ENCODE peak calls at places on chromosomes 3 and 15, in nine cellular contexts. One of them, this sample, is unnamed.

GRCh38 chr15:71607383-71607782 is 203.0 kb upstream of the NR2E3 start:
- DNase-seq in heart left ventricle: no peak
- DNase-seq in IMR-90: no peak
- DNase-seq in aorta: no peak
- DNase-seq in CD4-positive, alpha-beta T cell: no peak
- DNase-seq in SK-N-SH: no peak
- DNase-seq in naive thymus-derived CD4-positive, alpha-beta T cell: no peak
- DNase-seq in Karpas-422: peak; percentile 27
- DNase-seq in A549: no peak
- DNase-seq in this sample: no peak

GRCh38 chr3:197372076-197372661 is 73.8 kb upstream of the DLG1 start:
- DNase-seq in heart left ventricle: no peak
- DNase-seq in IMR-90: peak; percentile 87
- DNase-seq in aorta: no peak
- DNase-seq in CD4-positive, alpha-beta T cell: no peak
- DNase-seq in SK-N-SH: no peak
- DNase-seq in naive thymus-derived CD4-positive, alpha-beta T cell: no peak
- DNase-seq in Karpas-422: no peak
- DNase-seq in A549: peak; percentile 65
- DNase-seq in this sample: peak; percentile 76

GRCh38 chr3:178308696-178309278 is 227.4 kb upstream of the KCNMB2 start:
- DNase-seq in heart left ventricle: no peak
- DNase-seq in IMR-90: no peak
- DNase-seq in aorta: no peak
- DNase-seq in CD4-positive, alpha-beta T cell: no peak
- DNase-seq in SK-N-SH: no peak
- DNase-seq in naive thymus-derived CD4-positive, alpha-beta T cell: no peak
- DNase-seq in Karpas-422: no peak
- DNase-seq in A549: no peak
- DNase-seq in this sample: no peak

GRCh38 chr3:27289769-27290413 is 79.3 kb downstream of the NEK10 start:
- DNase-seq in heart left ventricle: no peak
- DNase-seq in IMR-90: peak; percentile 56
- DNase-seq in aorta: no peak
- DNase-seq in CD4-positive, alpha-beta T cell: no peak
- DNase-seq in SK-N-SH: no peak
- DNase-seq in naive thymus-derived CD4-positive, alpha-beta T cell: no peak
- DNase-seq in Karpas-422: no peak
- DNase-seq in A549: no peak
- DNase-seq in this sample: no peak

GRCh38 chr3:150150633-150151032 is 179.9 kb upstream of the PFN2 start:
- DNase-seq in heart left ventricle: no peak
- DNase-seq in IMR-90: peak; percentile 47
- DNase-seq in aorta: no peak
- DNase-seq in CD4-positive, alpha-beta T cell: no peak
- DNase-seq in SK-N-SH: no peak
- DNase-seq in naive thymus-derived CD4-positive, alpha-beta T cell: no peak
- DNase-seq in Karpas-422: no peak
- DNase-seq in A549: no peak
- DNase-seq in this sample: no peak

GRCh38 chr3:45553469-45553974 is 41.0 kb upstream of the LIMD1 start:
- DNase-seq in heart left ventricle: peak; percentile 78
- DNase-seq in IMR-90: peak; percentile 83
- DNase-seq in aorta: no peak
- DNase-seq in CD4-positive, alpha-beta T cell: no peak
- DNase-seq in SK-N-SH: peak; percentile 63
- DNase-seq in naive thymus-derived CD4-positive, alpha-beta T cell: no peak
- DNase-seq in Karpas-422: no peak
- DNase-seq in A549: no peak
- DNase-seq in this sample: no peak

GRCh38 chr3:137692803-137693431 is 71.2 kb upstream of the SOX14 start:
- DNase-seq in heart left ventricle: no peak
- DNase-seq in IMR-90: no peak
- DNase-seq in aorta: no peak
- DNase-seq in CD4-positive, alpha-beta T cell: no peak
- DNase-seq in SK-N-SH: peak; percentile 38
- DNase-seq in naive thymus-derived CD4-positive, alpha-beta T cell: no peak
- DNase-seq in Karpas-422: peak; percentile 76
- DNase-seq in A549: peak; percentile 24
- DNase-seq in this sample: no peak

GRCh38 chr15:56058986-56059385 is 65.6 kb upstream of the NEDD4 start:
- DNase-seq in heart left ventricle: no peak
- DNase-seq in IMR-90: no peak
- DNase-seq in aorta: no peak
- DNase-seq in CD4-positive, alpha-beta T cell: no peak
- DNase-seq in SK-N-SH: no peak
- DNase-seq in naive thymus-derived CD4-positive, alpha-beta T cell: no peak
- DNase-seq in Karpas-422: peak; percentile 28
- DNase-seq in A549: no peak
- DNase-seq in this sample: no peak

GRCh38 chr3:182999767-183000166 is 19.4 kb upstream of the DCUN1D1 start:
- DNase-seq in heart left ventricle: no peak
- DNase-seq in IMR-90: no peak
- DNase-seq in aorta: no peak
- DNase-seq in CD4-positive, alpha-beta T cell: no peak
- DNase-seq in SK-N-SH: no peak
- DNase-seq in naive thymus-derived CD4-positive, alpha-beta T cell: no peak
- DNase-seq in Karpas-422: no peak
- DNase-seq in A549: no peak
- DNase-seq in this sample: no peak

GRCh38 chr15:68310178-68310810 is 32.7 kb downstream of the FEM1B start:
- DNase-seq in heart left ventricle: peak; percentile 61
- DNase-seq in IMR-90: no peak
- DNase-seq in aorta: peak; percentile 55
- DNase-seq in CD4-positive, alpha-beta T cell: no peak
- DNase-seq in SK-N-SH: peak; percentile 21
- DNase-seq in naive thymus-derived CD4-positive, alpha-beta T cell: no peak
- DNase-seq in Karpas-422: no peak
- DNase-seq in A549: no peak
- DNase-seq in this sample: no peak

GRCh38 chr15:78708713-78709112 is 67.7 kb upstream of the CHRNB4 start:
- DNase-seq in heart left ventricle: no peak
- DNase-seq in IMR-90: no peak
- DNase-seq in aorta: no peak
- DNase-seq in CD4-positive, alpha-beta T cell: no peak
- DNase-seq in SK-N-SH: peak; percentile 24
- DNase-seq in naive thymus-derived CD4-positive, alpha-beta T cell: no peak
- DNase-seq in Karpas-422: no peak
- DNase-seq in A549: no peak
- DNase-seq in this sample: no peak

GRCh38 chr3:95356764-95357501 is 1294.1 kb downstream of the NSUN3 start:
- DNase-seq in heart left ventricle: no peak
- DNase-seq in IMR-90: no peak
- DNase-seq in aorta: no peak
- DNase-seq in CD4-positive, alpha-beta T cell: no peak
- DNase-seq in SK-N-SH: no peak
- DNase-seq in naive thymus-derived CD4-positive, alpha-beta T cell: no peak
- DNase-seq in Karpas-422: no peak
- DNase-seq in A549: no peak
- DNase-seq in this sample: no peak
- H3K27ac ChIP-seq in heart left ventricle: no peak overlapping the region
- H3K27ac ChIP-seq in IMR-90: no peak overlapping the region
- H3K27ac ChIP-seq in aorta: no peak overlapping the region
- H3K27ac ChIP-seq in CD4-positive, alpha-beta T cell: no peak overlapping the region
- H3K27ac ChIP-seq in SK-N-SH: no peak overlapping the region
- H3K27ac ChIP-seq in naive thymus-derived CD4-positive, alpha-beta T cell: no peak overlapping the region
- H3K27ac ChIP-seq in Karpas-422: no peak overlapping the region
- H3K27ac ChIP-seq in A549: no peak overlapping the region
- H3K27ac ChIP-seq in this sample: no peak overlapping the region

DNA sequence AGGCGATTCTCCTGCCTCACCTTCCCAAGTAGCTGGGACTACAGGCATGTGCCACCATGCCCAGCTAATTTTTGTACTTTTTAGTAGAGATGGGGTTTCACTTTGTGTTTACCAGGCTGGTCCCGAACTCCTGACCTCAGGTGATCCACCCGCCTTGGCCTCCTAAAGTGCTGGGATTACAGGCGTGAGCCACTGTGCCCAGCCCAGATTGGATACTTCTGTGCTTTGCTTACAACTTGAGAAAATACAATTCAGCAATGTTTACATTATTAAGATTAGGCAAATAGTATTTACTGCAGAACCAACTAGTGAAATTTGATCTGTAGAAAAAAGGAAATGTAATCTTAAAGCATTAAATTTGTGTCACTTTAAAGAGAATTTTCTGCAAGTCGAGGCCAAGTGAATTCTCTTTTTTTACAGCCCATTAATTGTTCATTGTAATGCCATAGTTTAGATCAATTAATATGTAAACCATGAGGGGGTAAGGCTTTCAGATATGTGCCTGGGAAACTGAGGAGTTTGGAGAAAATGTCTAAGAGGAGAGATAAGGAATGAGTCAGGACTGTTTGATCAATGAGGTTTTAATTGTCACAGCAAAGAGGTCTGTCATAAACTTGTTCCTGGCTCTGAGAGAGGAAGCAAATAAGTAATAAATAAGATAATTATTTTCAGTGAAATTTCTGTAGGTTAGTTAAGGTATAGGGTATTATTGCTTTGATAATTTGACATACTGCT is 15.3 kb downstream of the PYDC2 start:
- DNase-seq in heart left ventricle: no peak
- DNase-seq in IMR-90: no peak
- DNase-seq in aorta: no peak
- DNase-seq in CD4-positive, alpha-beta T cell: no peak
- DNase-seq in SK-N-SH: no peak
- DNase-seq in naive thymus-derived CD4-positive, alpha-beta T cell: no peak
- DNase-seq in Karpas-422: no peak
- DNase-seq in A549: no peak
- DNase-seq in this sample: no peak
- H3K27ac ChIP-seq in heart left ventricle: no peak overlapping the region
- H3K27ac ChIP-seq in IMR-90: no peak overlapping the region
- H3K27ac ChIP-seq in aorta: no peak overlapping the region
- H3K27ac ChIP-seq in CD4-positive, alpha-beta T cell: no peak overlapping the region
- H3K27ac ChIP-seq in SK-N-SH: no peak overlapping the region
- H3K27ac ChIP-seq in naive thymus-derived CD4-positive, alpha-beta T cell: no peak overlapping the region
- H3K27ac ChIP-seq in Karpas-422: no peak overlapping the region
- H3K27ac ChIP-seq in A549: no peak overlapping the region
- H3K27ac ChIP-seq in this sample: no peak overlapping the region

GRCh38 chr15:31010036-31010435 is 18.6 kb upstream of the MTMR10 start:
- DNase-seq in heart left ventricle: no peak
- DNase-seq in IMR-90: no peak
- DNase-seq in aorta: no peak
- DNase-seq in CD4-positive, alpha-beta T cell: no peak
- DNase-seq in SK-N-SH: no peak
- DNase-seq in naive thymus-derived CD4-positive, alpha-beta T cell: no peak
- DNase-seq in Karpas-422: no peak
- DNase-seq in A549: no peak
- DNase-seq in this sample: no peak

GRCh38 chr15:31001702-31002101 is 10.3 kb upstream of the MTMR10 start:
- DNase-seq in heart left ventricle: no peak
- DNase-seq in IMR-90: no peak
- DNase-seq in aorta: no peak
- DNase-seq in CD4-positive, alpha-beta T cell: no peak
- DNase-seq in SK-N-SH: no peak
- DNase-seq in naive thymus-derived CD4-positive, alpha-beta T cell: no peak
- DNase-seq in Karpas-422: no peak
- DNase-seq in A549: no peak
- DNase-seq in this sample: no peak

GRCh38 chr15:30999729-31000128 is 8.3 kb upstream of the MTMR10 start:
- DNase-seq in heart left ventricle: no peak
- DNase-seq in IMR-90: no peak
- DNase-seq in aorta: no peak
- DNase-seq in CD4-positive, alpha-beta T cell: no peak
- DNase-seq in SK-N-SH: no peak
- DNase-seq in naive thymus-derived CD4-positive, alpha-beta T cell: no peak
- DNase-seq in Karpas-422: no peak
- DNase-seq in A549: no peak
- DNase-seq in this sample: no peak

GRCh38 chr15:31005660-31006059 is 14.2 kb upstream of the MTMR10 start:
- DNase-seq in heart left ventricle: no peak
- DNase-seq in IMR-90: no peak
- DNase-seq in aorta: no peak
- DNase-seq in CD4-positive, alpha-beta T cell: no peak
- DNase-seq in SK-N-SH: no peak
- DNase-seq in naive thymus-derived CD4-positive, alpha-beta T cell: no peak
- DNase-seq in Karpas-422: no peak
- DNase-seq in A549: no peak
- DNase-seq in this sample: no peak

GRCh38 chr15:31004220-31004733 is 12.8 kb upstream of the MTMR10 start:
- DNase-seq in heart left ventricle: peak; percentile 55
- DNase-seq in IMR-90: no peak
- DNase-seq in aorta: no peak
- DNase-seq in CD4-positive, alpha-beta T cell: no peak
- DNase-seq in SK-N-SH: no peak
- DNase-seq in naive thymus-derived CD4-positive, alpha-beta T cell: no peak
- DNase-seq in Karpas-422: peak; percentile 63
- DNase-seq in A549: no peak
- DNase-seq in this sample: peak; percentile 10
- H3K27ac ChIP-seq in heart left ventricle: peak overlapping the region; percentile 55
- H3K27ac ChIP-seq in IMR-90: no peak overlapping the region
- H3K27ac ChIP-seq in aorta: no peak overlapping the region
- H3K27ac ChIP-seq in CD4-positive, alpha-beta T cell: no peak overlapping the region
- H3K27ac ChIP-seq in SK-N-SH: no peak overlapping the region
- H3K27ac ChIP-seq in naive thymus-derived CD4-positive, alpha-beta T cell: no peak overlapping the region
- H3K27ac ChIP-seq in Karpas-422: no peak overlapping the region
- H3K27ac ChIP-seq in A549: no peak overlapping the region
- H3K27ac ChIP-seq in this sample: no peak overlapping the region

DNA sequence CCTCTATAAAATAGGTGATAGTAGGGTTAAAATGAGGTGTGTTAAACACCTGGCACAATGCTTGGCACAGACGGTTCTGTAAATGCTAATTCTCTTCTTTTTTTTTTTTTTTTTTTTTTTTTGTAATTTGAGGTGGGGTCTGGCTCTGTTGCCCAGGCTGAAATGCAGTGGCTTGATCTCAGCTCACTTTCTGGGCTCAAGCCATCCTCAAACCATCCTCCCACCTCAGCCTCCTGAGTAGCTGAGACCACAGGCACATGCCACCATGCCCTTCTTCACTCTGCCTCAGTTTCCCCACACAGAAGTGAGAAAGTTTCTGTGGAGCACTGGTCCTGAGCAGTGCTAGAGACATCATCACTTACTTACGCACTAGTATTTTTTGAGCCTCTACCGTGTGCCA is 57.4 kb downstream of the SLC6A6 start:
- DNase-seq in heart left ventricle: peak; percentile 3
- DNase-seq in IMR-90: no peak
- DNase-seq in aorta: no peak
- DNase-seq in CD4-positive, alpha-beta T cell: no peak
- DNase-seq in SK-N-SH: no peak
- DNase-seq in naive thymus-derived CD4-positive, alpha-beta T cell: no peak
- DNase-seq in Karpas-422: no peak
- DNase-seq in A549: no peak
- DNase-seq in this sample: no peak
- H3K27ac ChIP-seq in heart left ventricle: no peak overlapping the region
- H3K27ac ChIP-seq in IMR-90: no peak overlapping the region
- H3K27ac ChIP-seq in aorta: no peak overlapping the region
- H3K27ac ChIP-seq in CD4-positive, alpha-beta T cell: no peak overlapping the region
- H3K27ac ChIP-seq in SK-N-SH: no peak overlapping the region
- H3K27ac ChIP-seq in naive thymus-derived CD4-positive, alpha-beta T cell: no peak overlapping the region
- H3K27ac ChIP-seq in Karpas-422: no peak overlapping the region
- H3K27ac ChIP-seq in A549: no peak overlapping the region
- H3K27ac ChIP-seq in this sample: no peak overlapping the region

GRCh38 chr3:101940521-101940992 is 91.2 kb downstream of the NFKBIZ start:
- DNase-seq in heart left ventricle: peak; percentile 72
- DNase-seq in IMR-90: peak; percentile 98
- DNase-seq in aorta: peak; percentile 78
- DNase-seq in CD4-positive, alpha-beta T cell: no peak
- DNase-seq in SK-N-SH: peak; percentile 64
- DNase-seq in naive thymus-derived CD4-positive, alpha-beta T cell: no peak
- DNase-seq in Karpas-422: no peak
- DNase-seq in A549: peak; percentile 24
- DNase-seq in this sample: peak; percentile 84
- H3K27ac ChIP-seq in heart left ventricle: peak overlapping the region; percentile 23
- H3K27ac ChIP-seq in IMR-90: peak overlapping the region; percentile 90
- H3K27ac ChIP-seq in aorta: no peak overlapping the region
- H3K27ac ChIP-seq in CD4-positive, alpha-beta T cell: no peak overlapping the region
- H3K27ac ChIP-seq in SK-N-SH: peak overlapping the region; percentile 89
- H3K27ac ChIP-seq in naive thymus-derived CD4-positive, alpha-beta T cell: no peak overlapping the region
- H3K27ac ChIP-seq in Karpas-422: no peak overlapping the region
- H3K27ac ChIP-seq in A549: peak overlapping the region; percentile 39
- H3K27ac ChIP-seq in this sample: peak overlapping the region; percentile 99